ENCODE peak calls at places on chromosomes 7 and 10, in four cellular contexts. R, L, K and I are unnamed samples.
A peak's percentile ranks its signal among the peaks of the same experiment; 100 is the strongest.

GRCh38 chr7:105779856-105780815 is 96.3 kb downstream of the ATXN7L1 start:
- DNase-seq in R (no peak), L (no peak), K (no peak), I (no peak)

GRCh38 chr10:103053659-103054581 is 135.8 kb downstream of the CNNM2 start:
- DNase-seq in K (peak; percentile 71), R (peak; percentile 72), L (no peak), I (peak; percentile 74)

GRCh38 chr10:100413206-100413605 is 49.6 kb upstream of the WNT8B start:
- DNase-seq in K (no peak), R (no peak), L (no peak), I (no peak)

GRCh38 chr10:18190840-18191239 is 50.6 kb downstream of the CACNB2 start:
- DNase-seq in K (no peak), R (no peak), L (no peak), I (no peak)

GRCh38 chr10:8060010-8060703 is 5.7 kb downstream of the GATA3 start:
- DNase-seq in K (no peak), L (no peak), R (no peak), I (no peak)

GRCh38 chr10:48506147-48506917 is 98.5 kb downstream of the ARHGAP22 start:
- DNase-seq in R (no peak), L (no peak), K (no peak), I (no peak)

GRCh38 chr7:158561659-158562058 is 26.0 kb downstream of the PTPRN2 start:
- DNase-seq in K (no peak), L (no peak), R (no peak), I (no peak)

GRCh38 chr10:104322416-104322782 is 15.9 kb downstream of the ITPRIP start:
- DNase-seq in L (no peak), R (no peak), K (no peak), I (no peak)

GRCh38 chr10:123838596-123839310 is 52.9 kb downstream of the CPXM2 start:
- DNase-seq in K (no peak), R (no peak), L (no peak), I (no peak)

GRCh38 chr10:17430647-17431355 is 23.6 kb downstream of the ST8SIA6 start:
- DNase-seq in K (peak; percentile 76), R (peak; percentile 83), L (peak; percentile 81), I (peak; percentile 64)

GRCh38 chr10:19412531-19412930 is 363.9 kb downstream of the MALRD1 start:
- DNase-seq in K (no peak), L (no peak), R (peak; percentile 9), I (peak; percentile 16)

GRCh38 chr10:104337527-104337984 is 709 bp downstream of the ITPRIP start:
- DNase-seq in K (no peak), L (no peak), R (peak; percentile 19), I (no peak)

GRCh38 chr10:71480662-71481061 is 83.9 kb downstream of the CDH23 start:
- DNase-seq in K (no peak), R (no peak), L (no peak), I (no peak)

GRCh38 chr7:35729061-35729783 is 34.3 kb upstream of the HERPUD2 start:
- DNase-seq in R (no peak), K (no peak), L (no peak), I (no peak)

GRCh38 chr10:110613341-110613995 is 30.7 kb upstream of the RBM20 start:
- DNase-seq in L (no peak), R (no peak), K (no peak), I (no peak)

GRCh38 chr10:103367379-103367781 is 396 bp upstream of the TAF5 start:
- DNase-seq in L (no peak), R (no peak), K (no peak), I (no peak)

GRCh38 chr10:86329093-86329710 is 37.4 kb downstream of the GRID1 start:
- DNase-seq in R (no peak), K (no peak), L (no peak), I (no peak)

GRCh38 chr7:136869006-136869961 is 832 bp downstream of the CHRM2 start:
- DNase-seq in L (no peak), R (peak; percentile 20), K (peak; percentile 40), I (no peak)

GRCh38 chr10:73967544-73967943 is 30.4 kb upstream of the VCL start:
- DNase-seq in L (no peak), R (no peak), K (no peak), I (no peak)

GRCh38 chr10:1809139-1809755 is 71.9 kb upstream of the ADARB2 start:
- DNase-seq in K (no peak), L (no peak), R (no peak), I (no peak)

GRCh38 chr10:7562026-7562425 is 104.7 kb downstream of the ITIH5 start:
- DNase-seq in L (no peak), K (no peak), R (no peak), I (no peak)

GRCh38 chr10:33336606-33337334 is 2.3 kb upstream of the NRP1 start:
- DNase-seq in K (peak; percentile 60), R (peak; percentile 61), L (no peak), I (no peak)

GRCh38 chr7:32762894-32763293 is 128.7 kb downstream of the KBTBD2 start:
- DNase-seq in K (peak; percentile 26), L (no peak), R (no peak), I (no peak)

GRCh38 chr10:132488231-132488821 is 49.3 kb upstream of the INPP5A start:
- DNase-seq in R (no peak), L (peak; percentile 45), K (peak; percentile 9), I (no peak)

GRCh38 chr10:97923476-97923875 is 73.8 kb downstream of the GOLGA7B start:
- DNase-seq in K (no peak), R (no peak), L (no peak), I (no peak)

GRCh38 chr10:116723428-116724281 is 18.7 kb downstream of the HSPA12A start:
- DNase-seq in R (no peak), K (no peak), L (no peak), I (no peak)

GRCh38 chr7:55375237-55375636 is 10.1 kb downstream of the LANCL2 start:
- DNase-seq in L (no peak), R (no peak), K (no peak), I (no peak)

GRCh38 chr7:44320141-44320540 is 5.3 kb downstream of the CAMK2B start:
- DNase-seq in L (no peak), R (no peak), K (no peak), I (no peak)

GRCh38 chr7:50792342-50793114 is 9.8 kb upstream of the GRB10 start:
- DNase-seq in K (peak; percentile 38), L (no peak), R (peak; percentile 81), I (no peak)

GRCh38 chr10:110661292-110661691 is 17.2 kb downstream of the RBM20 start:
- DNase-seq in K (no peak), R (no peak), L (no peak), I (no peak)

GRCh38 chr7:66105263-66105748 is 9.3 kb upstream of the CRCP start:
- DNase-seq in K (no peak), L (no peak), R (no peak), I (no peak)

GRCh38 chr10:10992961-10993714 is 24.5 kb upstream of the CELF2 start:
- DNase-seq in L (no peak), R (no peak), K (no peak), I (no peak)